ENCODE peak calls at places on chromosomes 5 and 9, in four cellular contexts. F is HEK293T, S is H1, Z is NT2/D1. Q is an unnamed sample.

GRCh38 chr9:131641618-131642495 is 96.5 kb downstream of the PRRT1B start:
- DNase-seq in F (no peak), S (no peak), Z (no peak), Q (no peak)

GRCh38 chr9:103126494-103126893 is 131.4 kb downstream of the CYLC2 start:
- DNase-seq in F (no peak), S (no peak), Z (no peak), Q (no peak)

GRCh38 chr5:160539431-160539830 is 117.8 kb downstream of the PTTG1 start:
- DNase-seq in F (no peak), S (no peak), Z (no peak), Q (no peak)

GRCh38 chr5:79493596-79494343 is 20.2 kb downstream of the HOMER1 start:
- DNase-seq in F (no peak), S (no peak), Z (no peak), Q (no peak)

GRCh38 chr9:30925126-30925525 is 1459.3 kb upstream of the ACO1 start:
- DNase-seq in F (no peak), S (no peak), Z (no peak), Q (no peak)

GRCh38 chr5:40354171-40354570 is 325.5 kb upstream of the PTGER4 start:
- DNase-seq in F (no peak), S (no peak), Z (no peak), Q (no peak)

GRCh38 chr5:75640395-75640794 is 29.1 kb downstream of the ANKDD1B start:
- DNase-seq in F (no peak), S (no peak), Z (no peak), Q (no peak)

GRCh38 chr5:131720714-131721113 is 76.1 kb downstream of the FNIP1 start:
- DNase-seq in F (no peak), S (no peak), Z (no peak), Q (no peak)

GRCh38 chr5:164893071-164893470 is 1387.7 kb downstream of the MAT2B start:
- DNase-seq in F (no peak), S (no peak), Z (no peak), Q (no peak)

DNA sequence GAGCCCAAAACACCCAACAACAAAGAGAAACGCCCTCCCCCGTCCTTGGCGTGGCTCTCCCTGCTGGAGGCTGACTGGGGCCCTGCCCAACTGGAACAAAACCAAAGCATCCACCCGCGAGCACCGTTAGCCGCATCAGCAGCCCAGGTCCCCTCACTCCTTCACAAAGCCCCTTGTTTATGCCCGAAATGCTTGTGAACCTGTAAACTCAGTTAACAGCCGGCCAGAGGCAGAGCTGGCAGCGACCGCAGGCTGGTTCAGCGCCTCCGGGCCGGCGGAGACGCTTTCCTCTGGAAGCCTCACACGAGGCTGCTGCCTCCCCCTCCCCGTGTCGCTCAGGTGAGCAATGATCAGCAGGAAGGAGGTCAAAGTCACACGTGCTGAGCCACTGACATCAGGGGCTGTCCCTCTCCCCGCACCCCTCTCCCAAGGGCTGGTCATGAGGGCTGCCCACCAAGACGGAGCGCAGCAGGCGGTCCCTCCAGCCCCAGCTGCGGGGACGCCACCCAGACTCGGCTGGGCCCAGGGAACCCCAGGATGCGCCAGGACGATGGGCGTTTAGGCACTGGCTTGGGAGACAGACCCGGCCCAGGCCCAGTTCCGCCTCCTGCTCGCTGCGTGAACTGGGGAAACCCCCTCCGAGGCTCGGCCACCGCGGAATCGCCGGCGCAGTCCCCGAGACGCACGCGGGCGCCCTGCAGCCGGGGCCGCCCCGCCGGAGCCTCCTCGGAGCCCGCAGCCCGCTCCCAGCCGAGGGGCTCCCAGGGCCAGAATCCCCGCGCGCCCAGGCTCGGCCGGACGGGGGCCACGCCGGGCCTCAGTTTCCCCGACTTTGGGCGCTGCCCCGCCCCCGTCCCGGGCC is 563 bp downstream of the SNAPC4 start:
- DNase-seq in F (peak; percentile 27), S (no peak), Z (no peak), Q (no peak)
- TF ChIP-seq SUZ12 in F (no peak), S (no peak), Z (no peak), Q (no peak)

DNA sequence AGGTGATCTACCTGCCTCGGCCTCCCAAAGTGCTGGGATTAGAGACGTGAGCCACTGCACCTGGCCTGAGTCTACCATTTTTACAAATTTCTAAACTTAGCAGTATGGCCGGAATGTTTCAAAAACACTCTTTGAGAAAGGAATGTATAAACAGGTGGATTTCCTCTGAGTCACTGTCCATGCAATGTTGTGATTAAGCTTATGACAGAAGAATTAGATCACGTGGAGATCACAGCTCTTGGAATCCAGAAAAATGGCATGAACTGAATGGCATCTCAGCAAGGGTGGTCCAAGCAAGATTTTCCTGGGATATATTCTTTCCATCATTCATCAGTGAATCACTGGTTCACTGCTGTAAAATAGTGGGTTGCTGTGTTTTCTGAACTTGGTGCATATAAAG is 865.0 kb downstream of the PTPRD start:
- DNase-seq in F (no peak), S (no peak), Z (no peak), Q (no peak)
- TF ChIP-seq SUZ12 in F (no peak), S (no peak), Z (no peak), Q (no peak)

DNA sequence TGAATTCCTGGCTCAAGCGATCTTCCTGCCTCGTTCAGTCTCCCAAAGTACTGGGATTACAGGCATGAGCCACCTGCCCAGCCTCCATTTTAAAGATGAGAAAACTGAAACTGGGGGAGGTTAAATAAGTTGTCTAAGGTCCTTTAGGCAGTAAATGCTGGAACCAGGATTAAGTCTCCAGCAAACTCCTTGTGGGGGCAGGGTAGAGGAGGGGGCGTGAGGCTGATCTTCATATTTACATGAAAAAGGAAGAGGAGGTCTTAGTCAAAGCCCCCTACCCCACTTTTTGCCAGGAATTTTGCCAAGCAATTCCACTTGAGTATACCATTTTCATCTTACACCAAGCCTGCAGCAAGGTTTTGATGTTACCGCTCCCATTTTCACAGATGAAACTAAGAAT is 76.6 kb upstream of the NR4A3 start:
- DNase-seq in F (no peak), S (no peak), Z (peak; percentile 18), Q (no peak)
- TF ChIP-seq SUZ12 in F (no peak), S (no peak), Z (no peak), Q (no peak)

GRCh38 chr9:133048595-133048994 is 13.2 kb upstream of the CEL start:
- DNase-seq in F (no peak), S (no peak), Z (no peak), Q (no peak)

GRCh38 chr9:133051281-133051900 is 10.4 kb upstream of the CEL start:
- DNase-seq in F (no peak), S (no peak), Z (no peak), Q (no peak)

GRCh38 chr9:133049043-133049442 is 12.7 kb upstream of the CEL start:
- DNase-seq in F (no peak), S (no peak), Z (no peak), Q (no peak)

GRCh38 chr9:133050781-133051180 is 11.0 kb upstream of the CEL start:
- DNase-seq in F (no peak), S (no peak), Z (no peak), Q (no peak)

DNA sequence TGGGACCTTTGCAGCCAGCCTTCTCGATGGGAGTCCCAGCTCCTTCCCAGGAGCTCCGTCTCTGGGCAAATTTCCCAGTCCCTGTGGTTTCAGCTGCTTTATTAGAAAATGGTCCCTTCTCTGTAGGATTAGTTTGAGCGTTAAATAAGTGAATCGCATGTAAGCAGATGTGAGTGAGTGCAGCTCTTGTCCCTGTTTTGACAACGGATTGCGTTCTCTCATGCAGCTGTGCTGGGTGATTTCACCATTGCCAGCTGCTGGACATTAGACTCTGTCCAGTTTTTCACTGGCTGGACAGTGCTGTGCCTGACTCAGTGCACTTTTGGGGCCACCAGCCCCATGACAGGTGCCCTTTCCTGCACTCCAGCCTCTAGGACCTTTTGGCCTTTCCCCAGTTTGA is 11.6 kb upstream of the CEL start:
- DNase-seq in F (no peak), S (no peak), Z (no peak), Q (no peak)
- TF ChIP-seq SUZ12 in F (no peak), S (no peak), Z (no peak), Q (no peak)

DNA sequence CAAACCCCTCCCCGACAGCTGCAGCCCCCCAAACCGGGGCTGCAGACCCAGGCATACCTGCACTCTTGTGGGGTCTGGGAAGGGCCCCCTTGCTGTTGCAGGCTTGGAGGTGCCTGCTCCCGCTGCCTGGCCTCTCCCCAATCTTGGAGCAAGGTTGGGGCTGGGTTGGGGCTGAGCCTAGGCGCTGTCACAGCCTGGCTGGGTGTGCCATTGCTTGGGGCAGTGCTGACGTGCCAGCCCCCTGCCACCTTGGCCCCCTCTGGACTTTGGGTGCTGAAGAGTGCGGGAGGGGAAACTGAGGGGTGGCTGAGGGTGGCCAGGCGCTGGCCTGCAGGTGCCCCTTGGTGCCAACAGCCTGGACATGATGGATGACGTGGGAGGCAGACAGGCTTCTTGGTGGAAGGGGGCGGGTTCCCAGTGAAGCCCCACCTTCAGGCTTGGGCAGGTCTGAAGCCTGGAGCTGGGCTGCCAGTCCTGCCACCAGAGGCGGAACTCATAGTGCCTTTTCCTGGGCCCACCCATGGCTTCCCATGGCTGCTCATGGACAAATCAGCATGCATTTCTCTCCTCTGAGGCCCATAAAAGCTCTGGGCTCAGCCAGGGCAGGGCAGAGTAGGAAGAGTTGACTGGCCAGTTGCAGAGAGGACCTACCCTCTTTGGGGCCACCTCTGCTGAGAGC is 19.1 kb downstream of the TMEM38B start:
- DNase-seq in F (no peak), S (no peak), Z (no peak), Q (no peak)
- TF ChIP-seq SUZ12 in F (no peak), S (no peak), Z (no peak), Q (no peak)

DNA sequence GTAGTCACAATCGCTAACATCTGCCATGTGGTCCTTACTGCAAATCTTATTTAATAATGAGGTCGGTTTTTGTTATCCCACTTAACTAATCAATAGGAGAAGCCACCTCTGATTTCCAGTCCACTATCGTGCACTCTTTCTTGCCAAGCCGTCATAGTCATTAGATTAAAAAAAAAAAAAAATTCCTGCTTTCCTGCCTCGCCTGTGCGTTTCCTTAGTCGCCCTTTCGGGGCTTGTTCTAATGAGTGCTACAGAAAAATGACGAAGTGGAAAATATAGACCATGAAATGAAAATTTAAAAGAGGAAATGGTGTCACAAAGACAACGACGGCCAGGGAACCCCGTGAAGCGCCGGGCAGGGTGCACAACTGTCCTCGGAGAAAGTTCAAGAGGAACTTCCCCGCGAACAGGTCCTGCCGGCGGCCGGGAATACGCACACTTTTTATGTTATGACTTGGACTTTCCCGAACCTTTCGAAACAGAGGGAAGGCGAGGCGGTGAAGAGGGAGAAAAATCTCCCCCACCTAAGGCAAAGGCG is 312 bp upstream of the RUFY1 start:
- DNase-seq in F (no peak), S (peak; percentile 61), Z (no peak), Q (peak; percentile 44)
- TF ChIP-seq SUZ12 in F (no peak), S (no peak), Z (no peak), Q (no peak)

Q was measured in HepG2.